ENCODE peak calls at places on chromosomes 5 and 9, in four cellular contexts. R, E, S and L are unnamed samples.

GRCh38 chr5:115179959-115180709 is 10.4 kb upstream of the TRIM36 start:
- DNase-seq in R (peak), E (peak), S (peak), L (no peak)

GRCh38 chr5:44506561-44506960 is 117.3 kb upstream of the FGF10 start:
- DNase-seq in R (no peak), E (no peak), S (peak), L (no peak)

GRCh38 chr5:127080001-127080478 is 6.7 kb upstream of the C5orf63 start:
- DNase-seq in R (peak), E (no peak), S (no peak), L (no peak)

GRCh38 chr5:31995011-31995410 is 179.1 kb downstream of the GOLPH3 start:
- DNase-seq in R (no peak), E (no peak), S (no peak), L (no peak)

GRCh38 chr5:60177596-60177995 is 284.1 kb upstream of the PDE4D start:
- DNase-seq in R (no peak), E (no peak), S (no peak), L (no peak)

GRCh38 chr5:31232273-31232888 is 38.9 kb downstream of the CDH6 start:
- DNase-seq in R (peak), E (peak), S (peak), L (peak)

GRCh38 chr9:96853711-96854072 is 622 bp downstream of the ZNF782 start:
- DNase-seq in R (no peak), E (no peak), S (peak), L (no peak)

GRCh38 chr9:98101868-98102273 is 17.2 kb downstream of the TRIM14 start:
- DNase-seq in R (no peak), E (no peak), S (no peak), L (no peak)

GRCh38 chr9:133862585-133863041 is 124.5 kb upstream of the SARDH start:
- DNase-seq in R (no peak), E (no peak), S (no peak), L (no peak)

GRCh38 chr5:126723643-126724042 is 53.3 kb upstream of the LMNB1 start:
- DNase-seq in R (no peak), E (peak), S (peak), L (no peak)

GRCh38 chr5:9339206-9339818 is 206.6 kb downstream of the SEMA5A start:
- DNase-seq in R (no peak), E (peak), S (peak), L (no peak)

GRCh38 chr5:5511904-5512416 is 89.5 kb downstream of the ICE1 start:
- DNase-seq in R (no peak), E (no peak), S (no peak), L (no peak)

GRCh38 chr9:88672874-88673695 is 138.1 kb downstream of the NXNL2 start:
- DNase-seq in R (no peak), E (peak), S (peak), L (no peak)

GRCh38 chr9:37325778-37326177 is 96.7 kb upstream of the GRHPR start:
- DNase-seq in R (no peak), E (no peak), S (peak), L (no peak)

GRCh38 chr5:40441733-40442132 is 238.0 kb upstream of the PTGER4 start:
- DNase-seq in R (no peak), E (no peak), S (no peak), L (no peak)

GRCh38 chr5:83726912-83727311 is 6.3 kb upstream of the HAPLN1 start:
- DNase-seq in R (no peak), E (no peak), S (no peak), L (no peak)

GRCh38 chr5:65126670-65127069 is 355.1 kb downstream of the ADAMTS6 start:
- DNase-seq in R (no peak), E (no peak), S (no peak), L (no peak)

GRCh38 chr9:21996858-21997257 is 2.3 kb downstream of the CDKN2B-AS1 start:
- DNase-seq in R (no peak), E (no peak), S (no peak), L (no peak)

GRCh38 chr5:135715267-135716050 is 119.0 kb upstream of the SLC25A48 start:
- DNase-seq in R (peak), E (no peak), S (no peak), L (no peak)

GRCh38 chr5:160311491-160312138 is 749 bp downstream of the CCNJL start:
- DNase-seq in R (no peak), E (peak), S (no peak), L (no peak)

GRCh38 chr9:109145062-109145461 is 22.0 kb downstream of the FRRS1L start:
- DNase-seq in R (no peak), E (no peak), S (no peak), L (no peak)

GRCh38 chr9:109141375-109141774 is 21.6 kb upstream of the TMEM245 start:
- DNase-seq in R (no peak), E (no peak), S (no peak), L (no peak)

GRCh38 chr9:109138421-109138820 is 18.7 kb upstream of the TMEM245 start:
- DNase-seq in R (no peak), E (no peak), S (no peak), L (no peak)

GRCh38 chr9:109139851-109140250 is 20.1 kb upstream of the TMEM245 start:
- DNase-seq in R (no peak), E (no peak), S (no peak), L (no peak)

GRCh38 chr9:109143881-109144562 is 23.0 kb downstream of the FRRS1L start:
- DNase-seq in R (peak), E (peak), S (peak), L (no peak)
- TF ChIP-seq CTCF in R (peak), E (no peak), S (peak), L (no peak)

DNA sequence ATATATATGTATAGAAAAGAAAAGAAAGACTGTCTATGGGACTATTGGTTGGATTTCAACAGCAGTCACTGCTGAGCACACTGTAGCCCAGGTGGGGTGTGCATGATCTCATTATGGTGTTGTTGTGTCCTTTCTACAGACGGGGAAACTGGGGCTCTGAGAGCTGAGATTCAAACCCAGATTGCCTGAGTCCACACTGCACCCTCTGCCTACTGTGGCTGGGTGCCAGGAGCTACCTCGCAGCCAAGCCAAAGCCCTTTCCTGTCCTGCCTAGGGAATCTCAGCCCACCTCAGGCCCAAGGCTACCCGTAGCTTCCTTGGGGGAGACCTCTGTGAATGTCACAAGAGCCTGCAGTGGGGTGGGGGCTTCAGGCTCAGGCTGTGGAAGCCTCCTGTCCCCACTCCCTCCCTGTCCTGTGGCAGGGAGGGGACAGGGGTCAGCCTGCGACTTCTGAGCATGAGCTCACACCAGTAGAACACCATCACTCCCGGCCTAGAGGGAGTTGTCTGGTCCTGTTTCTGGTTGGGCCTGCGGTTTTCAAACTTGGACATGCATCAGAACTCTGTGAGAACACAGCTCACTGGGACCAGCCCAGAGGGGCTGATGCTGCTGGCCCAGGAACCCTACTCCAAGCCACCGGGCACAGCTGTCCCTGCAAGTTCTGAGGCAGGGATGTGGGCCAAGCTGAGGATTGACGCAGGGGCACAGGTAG is 7.9 kb upstream of the NINJ1 start:
- DNase-seq in R (no peak), E (no peak), S (no peak), L (no peak)
- TF ChIP-seq CTCF in R (no peak), E (no peak), S (no peak), L (no peak)

GRCh38 chr5:175847503-175847902 is 23.9 kb upstream of the CPLX2 start:
- DNase-seq in R (no peak), E (peak), S (no peak), L (no peak)
- TF ChIP-seq CTCF in R (no peak), E (peak), S (peak), L (no peak)

GRCh38 chr5:41637869-41638268 is 127.5 kb upstream of the PLCXD3 start:
- DNase-seq in R (no peak), E (peak), S (peak), L (no peak)
- TF ChIP-seq CTCF in R (no peak), E (no peak), S (peak), L (peak)